ENCODE peak calls at places on chromosomes 12 and 14, in four cellular contexts. J is heart left ventricle, P is AG09319, D is IMR-90. I is an unnamed sample.

GRCh38 chr14:62914025-62914424 is 131.2 kb downstream of the KCNH5 start:
- DNase-seq in J (no peak), P (no peak), D (peak; percentile 80), I (no peak)

GRCh38 chr14:20435454-20436362 is at the start of gene KLHL33:
- DNase-seq in J (no peak), P (no peak), D (no peak), I (no peak)

GRCh38 chr14:91335191-91336092 is 82.2 kb downstream of the CCDC88C start:
- DNase-seq in J (no peak), P (no peak), D (no peak), I (no peak)

GRCh38 chr12:116879509-116880212 is 1.6 kb downstream of the HRK start:
- DNase-seq in J (no peak), P (no peak), D (no peak), I (no peak)

GRCh38 chr12:47870175-47870781 is 34.5 kb downstream of the VDR start:
- DNase-seq in J (peak; percentile 52), P (peak; percentile 86), D (no peak), I (peak; percentile 73)

GRCh38 chr14:95043732-95044462 is 113.4 kb downstream of the DICER1 start:
- DNase-seq in J (no peak), P (no peak), D (no peak), I (peak; percentile 53)

GRCh38 chr12:3398196-3398789 is 92.7 kb upstream of the PRMT8 start:
- DNase-seq in J (no peak), P (no peak), D (no peak), I (no peak)

GRCh38 chr12:77845831-77846230 is 15.1 kb downstream of the NAV3 start:
- DNase-seq in J (no peak), P (no peak), D (peak; percentile 44), I (no peak)